ENCODE peak calls at places on chromosomes 5 and 9, in five cellular contexts. L is adrenal gland, E is kidney epithelial cell, U is GM04504, F is fibroblast of villous mesenchyme. T is an unnamed sample.
A peak's percentile ranks its signal among the peaks of the same experiment; 100 is the strongest.

GRCh38 chr5:107809201-107810034 is 138.7 kb upstream of the EFNA5 start:
- DNase-seq in L (no peak), U (peak; percentile 18), F (no peak), E (no peak), T (no peak)

GRCh38 chr9:126316085-126316655 is 10.5 kb upstream of the MVB12B start:
- DNase-seq in F (no peak), E (no peak), U (no peak), L (no peak), T (no peak)

GRCh38 chr5:10304932-10305331 is 2.8 kb downstream of the CMBL start:
- DNase-seq in L (no peak), F (no peak), E (no peak), U (no peak), T (no peak)

GRCh38 chr5:55345327-55345726 is 37.5 kb downstream of the MTREX start:
- DNase-seq in E (no peak), L (no peak), U (no peak), F (no peak), T (no peak)

GRCh38 chr9:20238921-20239320 is 383.4 kb downstream of the MLLT3 start:
- DNase-seq in L (no peak), E (no peak), F (no peak), U (no peak), T (peak; percentile 22)

GRCh38 chr9:132472199-132472598 is 62.2 kb downstream of the CFAP77 start:
- DNase-seq in F (no peak), U (no peak), L (no peak), E (no peak), T (no peak)

GRCh38 chr5:35229076-35230042 is 928 bp downstream of the PRLR start:
- DNase-seq in U (no peak), E (no peak), F (peak; percentile 9), L (peak; percentile 71), T (no peak)

GRCh38 chr9:122195875-122196274 is 32.9 kb downstream of the LHX6 start:
- DNase-seq in L (no peak), U (no peak), F (no peak), E (no peak), T (no peak)

GRCh38 chr5:91651704-91652103 is 268.6 kb upstream of the ARRDC3 start:
- DNase-seq in U (no peak), F (no peak), E (no peak), L (no peak), T (no peak)

GRCh38 chr5:1670342-1670741 is 129.3 kb downstream of the MRPL36 start:
- DNase-seq in U (peak; percentile 16), E (no peak), L (no peak), F (no peak), T (peak; percentile 21)